ENCODE peak calls at places on chromosomes 6 and 20, in ten cellular contexts. One of them, this sample, is unnamed.

GRCh38 chr6:3325210-3325609 is 66.5 kb downstream of the PSMG4 start:
- DNase-seq in amniotic stem cell: peak
- DNase-seq in MCF 10A: peak
- DNase-seq in dorsolateral prefrontal cortex: no peak
- DNase-seq in ACHN: no peak
- DNase-seq in NCI-H1417 treated with DMSO at 0.1 percent for 48 hours: no peak
- DNase-seq in Daoy: peak
- DNase-seq in stimulated activated CD4-positive, alpha-beta T cell treated with anti-CD3 and anti-CD28 coated beads, Interleukin-1b, Interleukin-23, amount 100 ng/mL, for 1 hour: no peak
- DNase-seq in mesendoderm: no peak
- DNase-seq in HEK293T: no peak
- DNase-seq in this sample: no peak

GRCh38 chr6:9834233-9834632 is 580.6 kb downstream of the TFAP2A start:
- DNase-seq in stimulated activated CD4-positive, alpha-beta T cell treated with anti-CD3 and anti-CD28 coated beads, Interleukin-1b, Interleukin-23, amount 100 ng/mL, for 1 hour: no peak
- DNase-seq in ACHN: no peak
- DNase-seq in amniotic stem cell: no peak
- DNase-seq in NCI-H1417 treated with DMSO at 0.1 percent for 48 hours: no peak
- DNase-seq in MCF 10A: no peak
- DNase-seq in dorsolateral prefrontal cortex: no peak
- DNase-seq in HEK293T: no peak
- DNase-seq in mesendoderm: no peak
- DNase-seq in Daoy: peak
- DNase-seq in this sample: no peak

GRCh38 chr6:151733680-151734320 is 73.7 kb upstream of the ESR1 start:
- DNase-seq in Daoy: peak
- DNase-seq in amniotic stem cell: no peak
- DNase-seq in mesendoderm: no peak
- DNase-seq in dorsolateral prefrontal cortex: no peak
- DNase-seq in MCF 10A: no peak
- DNase-seq in ACHN: no peak
- DNase-seq in stimulated activated CD4-positive, alpha-beta T cell treated with anti-CD3 and anti-CD28 coated beads, Interleukin-1b, Interleukin-23, amount 100 ng/mL, for 1 hour: no peak
- DNase-seq in NCI-H1417 treated with DMSO at 0.1 percent for 48 hours: no peak
- DNase-seq in HEK293T: no peak
- DNase-seq in this sample: no peak

GRCh38 chr6:119985952-119986736 is 636.6 kb upstream of the MAN1A1 start:
- DNase-seq in MCF 10A: peak
- DNase-seq in mesendoderm: no peak
- DNase-seq in amniotic stem cell: no peak
- DNase-seq in ACHN: no peak
- DNase-seq in stimulated activated CD4-positive, alpha-beta T cell treated with anti-CD3 and anti-CD28 coated beads, Interleukin-1b, Interleukin-23, amount 100 ng/mL, for 1 hour: no peak
- DNase-seq in HEK293T: no peak
- DNase-seq in dorsolateral prefrontal cortex: no peak
- DNase-seq in Daoy: no peak
- DNase-seq in NCI-H1417 treated with DMSO at 0.1 percent for 48 hours: no peak
- DNase-seq in this sample: no peak

GRCh38 chr6:111730835-111731234 is 125.2 kb upstream of the TRAF3IP2 start:
- DNase-seq in mesendoderm: no peak
- DNase-seq in NCI-H1417 treated with DMSO at 0.1 percent for 48 hours: no peak
- DNase-seq in MCF 10A: no peak
- DNase-seq in stimulated activated CD4-positive, alpha-beta T cell treated with anti-CD3 and anti-CD28 coated beads, Interleukin-1b, Interleukin-23, amount 100 ng/mL, for 1 hour: no peak
- DNase-seq in Daoy: no peak
- DNase-seq in dorsolateral prefrontal cortex: no peak
- DNase-seq in HEK293T: no peak
- DNase-seq in amniotic stem cell: no peak
- DNase-seq in ACHN: no peak
- DNase-seq in this sample: no peak

GRCh38 chr6:138007014-138007472 is 100.2 kb downstream of the PERP start:
- DNase-seq in Daoy: peak
- DNase-seq in ACHN: peak
- DNase-seq in dorsolateral prefrontal cortex: no peak
- DNase-seq in MCF 10A: peak
- DNase-seq in stimulated activated CD4-positive, alpha-beta T cell treated with anti-CD3 and anti-CD28 coated beads, Interleukin-1b, Interleukin-23, amount 100 ng/mL, for 1 hour: no peak
- DNase-seq in NCI-H1417 treated with DMSO at 0.1 percent for 48 hours: no peak
- DNase-seq in amniotic stem cell: no peak
- DNase-seq in mesendoderm: peak
- DNase-seq in HEK293T: peak
- DNase-seq in this sample: no peak

GRCh38 chr20:54470697-54471096 is 4.7 kb upstream of the DOK5 start:
- DNase-seq in MCF 10A: no peak
- DNase-seq in HEK293T: no peak
- DNase-seq in NCI-H1417 treated with DMSO at 0.1 percent for 48 hours: no peak
- DNase-seq in mesendoderm: no peak
- DNase-seq in ACHN: no peak
- DNase-seq in stimulated activated CD4-positive, alpha-beta T cell treated with anti-CD3 and anti-CD28 coated beads, Interleukin-1b, Interleukin-23, amount 100 ng/mL, for 1 hour: no peak
- DNase-seq in dorsolateral prefrontal cortex: no peak
- DNase-seq in Daoy: no peak
- DNase-seq in amniotic stem cell: no peak
- DNase-seq in this sample: no peak

GRCh38 chr6:139698526-139699182 is 324.2 kb upstream of the CITED2 start:
- DNase-seq in stimulated activated CD4-positive, alpha-beta T cell treated with anti-CD3 and anti-CD28 coated beads, Interleukin-1b, Interleukin-23, amount 100 ng/mL, for 1 hour: no peak
- DNase-seq in NCI-H1417 treated with DMSO at 0.1 percent for 48 hours: no peak
- DNase-seq in mesendoderm: no peak
- DNase-seq in dorsolateral prefrontal cortex: no peak
- DNase-seq in amniotic stem cell: no peak
- DNase-seq in ACHN: no peak
- DNase-seq in HEK293T: no peak
- DNase-seq in Daoy: no peak
- DNase-seq in MCF 10A: peak
- DNase-seq in this sample: no peak

GRCh38 chr20:1388706-1389483 is 4.0 kb downstream of the FKBP1A start:
- DNase-seq in Daoy: no peak
- DNase-seq in NCI-H1417 treated with DMSO at 0.1 percent for 48 hours: no peak
- DNase-seq in ACHN: no peak
- DNase-seq in HEK293T: no peak
- DNase-seq in stimulated activated CD4-positive, alpha-beta T cell treated with anti-CD3 and anti-CD28 coated beads, Interleukin-1b, Interleukin-23, amount 100 ng/mL, for 1 hour: no peak
- DNase-seq in mesendoderm: no peak
- DNase-seq in amniotic stem cell: no peak
- DNase-seq in MCF 10A: no peak
- DNase-seq in dorsolateral prefrontal cortex: no peak
- DNase-seq in this sample: no peak

GRCh38 chr6:91437295-91437694 is 850.4 kb upstream of the MAP3K7 start:
- DNase-seq in stimulated activated CD4-positive, alpha-beta T cell treated with anti-CD3 and anti-CD28 coated beads, Interleukin-1b, Interleukin-23, amount 100 ng/mL, for 1 hour: no peak
- DNase-seq in dorsolateral prefrontal cortex: no peak
- DNase-seq in Daoy: no peak
- DNase-seq in amniotic stem cell: no peak
- DNase-seq in NCI-H1417 treated with DMSO at 0.1 percent for 48 hours: no peak
- DNase-seq in HEK293T: no peak
- DNase-seq in mesendoderm: peak
- DNase-seq in MCF 10A: no peak
- DNase-seq in ACHN: no peak
- DNase-seq in this sample: no peak

GRCh38 chr6:18412073-18412472 is 24.9 kb downstream of the RNF144B start:
- DNase-seq in mesendoderm: no peak
- DNase-seq in stimulated activated CD4-positive, alpha-beta T cell treated with anti-CD3 and anti-CD28 coated beads, Interleukin-1b, Interleukin-23, amount 100 ng/mL, for 1 hour: no peak
- DNase-seq in ACHN: no peak
- DNase-seq in MCF 10A: no peak
- DNase-seq in NCI-H1417 treated with DMSO at 0.1 percent for 48 hours: no peak
- DNase-seq in Daoy: no peak
- DNase-seq in HEK293T: no peak
- DNase-seq in amniotic stem cell: no peak
- DNase-seq in dorsolateral prefrontal cortex: no peak
- DNase-seq in this sample: no peak

This sample was measured in Right ventricle myocardium inferior.